ENCODE peak calls at places on chromosomes 7 and 10, in nine cellular contexts. C is SK-N-SH, D is retinal pigment epithelial cell, K is B cell, E is nephron progenitor cell, J is kidney, B is HepG2, Q is heart right ventricle, S is BE2C. X is an unnamed sample.

GRCh38 chr10:58435297-58435696 is 50.1 kb downstream of the TFAM start:
- DNase-seq in J (peak), S (peak), Q (peak), K (no peak), E (no peak), D (peak), C (no peak), B (peak), X (no peak)

GRCh38 chr7:135232720-135233119 is 918 bp upstream of the STRA8 start:
- DNase-seq in K (no peak), S (peak), Q (no peak), J (no peak), C (peak), E (peak), D (no peak), B (no peak), X (peak)

GRCh38 chr7:46432666-46433065 is 511.6 kb upstream of the IGFBP3 start:
- DNase-seq in B (no peak), E (no peak), K (no peak), Q (no peak), C (no peak), S (no peak), D (no peak), J (no peak), X (no peak)

GRCh38 chr10:59135275-59135674 is 41.2 kb upstream of the PHYHIPL start:
- DNase-seq in B (peak), Q (no peak), J (no peak), K (no peak), D (no peak), C (no peak), S (peak), E (peak), X (no peak)

GRCh38 chr7:100763556-100764140 is 30.3 kb downstream of the ZAN start:
- DNase-seq in C (no peak), S (no peak), K (peak), J (no peak), B (no peak), E (no peak), D (no peak), Q (no peak), X (no peak)

GRCh38 chr10:36380538-36380937 is 738.4 kb upstream of the FZD8 start:
- DNase-seq in C (peak), B (no peak), D (no peak), K (no peak), S (peak), Q (no peak), J (no peak), E (no peak), X (no peak)

GRCh38 chr10:46528171-46528671 is 28.2 kb downstream of the GPRIN2 start:
- DNase-seq in E (no peak), D (no peak), K (no peak), C (peak), Q (no peak), B (no peak), S (no peak), J (peak), X (peak)

GRCh38 chr10:80509108-80509402 is 28.6 kb upstream of the SH2D4B start:
- DNase-seq in Q (no peak), C (no peak), K (no peak), D (no peak), J (peak), S (no peak), E (no peak), B (no peak), X (no peak)

GRCh38 chr10:76298329-76298728 is 866.9 kb downstream of the LRMDA start:
- DNase-seq in D (no peak), J (no peak), E (no peak), B (no peak), C (no peak), Q (no peak), K (no peak), S (no peak), X (no peak)

GRCh38 chr10:14374745-14375445 is 44.2 kb upstream of the FRMD4A start:
- DNase-seq in Q (no peak), S (no peak), J (no peak), C (no peak), E (no peak), D (no peak), K (no peak), B (no peak), X (no peak)

GRCh38 chr10:116470768-116471415 is 43.2 kb downstream of the PNLIPRP3 start:
- DNase-seq in K (no peak), Q (no peak), S (no peak), B (peak), C (peak), E (peak), D (no peak), J (no peak), X (peak)
- TF ChIP-seq CTCF in K (no peak), Q (no peak), S (peak), B (peak), C (peak), E (peak), D (peak), J (peak), X (peak)

GRCh38 chr7:57305192-57305748 is 144.7 kb upstream of the ZNF716 start:
- DNase-seq in D (no peak), K (no peak), J (no peak), S (no peak), B (no peak), Q (no peak), E (no peak), C (peak), X (no peak)
- TF ChIP-seq CTCF in D (no peak), K (no peak), J (no peak), S (peak), B (peak), Q (peak), E (no peak), C (peak), X (no peak)

DNA sequence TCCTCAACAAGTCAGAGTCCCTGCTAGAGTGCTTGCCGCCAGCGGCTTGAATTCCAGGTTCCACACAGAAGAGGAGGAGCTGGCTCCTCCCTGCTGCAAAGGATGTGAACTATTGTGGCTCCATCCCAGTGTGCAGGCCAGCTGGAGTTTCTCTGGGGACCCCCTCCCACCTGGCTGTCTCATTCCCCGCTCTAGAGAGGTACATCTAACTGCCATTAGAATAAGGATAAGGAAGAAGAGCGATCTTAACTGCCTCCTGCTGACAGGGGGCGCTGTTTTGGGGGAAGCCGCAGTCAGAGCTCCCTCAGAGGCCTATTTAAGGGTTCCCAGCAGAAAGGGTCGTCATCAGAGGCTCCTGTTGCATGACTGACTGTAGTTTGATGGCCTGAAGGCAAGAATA is 40.8 kb upstream of the HECW1 start:
- DNase-seq in E (peak), D (no peak), B (no peak), C (peak), S (peak), Q (no peak), K (no peak), J (no peak), X (peak)
- TF ChIP-seq CTCF in E (peak), D (peak), B (peak), C (peak), S (peak), Q (no peak), K (peak), J (no peak), X (peak)

GRCh38 chr10:114279886-114280644 is 41.0 kb downstream of the VWA2 start:
- DNase-seq in B (no peak), Q (no peak), K (no peak), E (no peak), C (no peak), J (peak), S (no peak), D (no peak), X (no peak)
- TF ChIP-seq CTCF in B (no peak), Q (no peak), K (no peak), E (no peak), C (no peak), J (no peak), S (no peak), D (no peak), X (no peak)

DNA sequence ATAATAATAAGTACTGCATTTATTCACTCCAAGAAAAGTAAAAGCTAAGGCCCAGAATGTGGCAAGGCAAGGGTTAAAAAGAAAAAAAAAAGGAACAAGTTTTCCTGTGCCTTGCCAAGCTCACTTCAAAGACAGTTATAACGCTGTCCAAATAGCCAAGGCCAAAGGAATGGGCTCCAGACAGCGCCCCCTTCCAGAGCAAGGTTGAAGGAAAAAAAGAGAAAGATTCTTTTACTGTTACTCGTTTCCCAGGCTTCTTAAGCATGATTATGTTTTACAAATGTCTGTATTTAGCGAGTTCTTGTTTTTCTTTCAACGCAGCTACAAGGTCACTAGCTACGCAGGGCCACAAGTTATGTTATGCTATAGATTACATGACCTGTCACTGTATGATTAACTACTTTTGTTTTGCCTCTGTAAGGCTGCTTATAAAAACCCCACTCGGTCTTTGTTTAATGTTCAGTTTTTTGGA is 9.1 kb upstream of the EIF4H start:
- DNase-seq in K (no peak), J (no peak), S (no peak), Q (no peak), E (peak), B (no peak), C (no peak), D (no peak), X (peak)
- TF ChIP-seq CTCF in K (no peak), J (no peak), S (peak), Q (no peak), E (peak), B (peak), C (peak), D (peak), X (peak)

GRCh38 chr10:102393411-102394078 is 2.0 kb upstream of the NFKB2 start:
- DNase-seq in K (no peak), D (no peak), Q (no peak), E (no peak), J (no peak), S (no peak), C (peak), B (no peak), X (no peak)
- TF ChIP-seq CTCF in K (peak), D (peak), Q (peak), E (peak), J (peak), S (peak), C (peak), B (no peak), X (no peak)

GRCh38 chr7:732094-732541 is 5.0 kb upstream of the PRKAR1B start:
- DNase-seq in C (peak), D (no peak), B (peak), E (no peak), J (no peak), S (peak), Q (peak), K (peak), X (peak)
- TF ChIP-seq CTCF in C (no peak), D (peak), B (peak), E (no peak), J (peak), S (no peak), Q (peak), K (no peak), X (peak)

DNA sequence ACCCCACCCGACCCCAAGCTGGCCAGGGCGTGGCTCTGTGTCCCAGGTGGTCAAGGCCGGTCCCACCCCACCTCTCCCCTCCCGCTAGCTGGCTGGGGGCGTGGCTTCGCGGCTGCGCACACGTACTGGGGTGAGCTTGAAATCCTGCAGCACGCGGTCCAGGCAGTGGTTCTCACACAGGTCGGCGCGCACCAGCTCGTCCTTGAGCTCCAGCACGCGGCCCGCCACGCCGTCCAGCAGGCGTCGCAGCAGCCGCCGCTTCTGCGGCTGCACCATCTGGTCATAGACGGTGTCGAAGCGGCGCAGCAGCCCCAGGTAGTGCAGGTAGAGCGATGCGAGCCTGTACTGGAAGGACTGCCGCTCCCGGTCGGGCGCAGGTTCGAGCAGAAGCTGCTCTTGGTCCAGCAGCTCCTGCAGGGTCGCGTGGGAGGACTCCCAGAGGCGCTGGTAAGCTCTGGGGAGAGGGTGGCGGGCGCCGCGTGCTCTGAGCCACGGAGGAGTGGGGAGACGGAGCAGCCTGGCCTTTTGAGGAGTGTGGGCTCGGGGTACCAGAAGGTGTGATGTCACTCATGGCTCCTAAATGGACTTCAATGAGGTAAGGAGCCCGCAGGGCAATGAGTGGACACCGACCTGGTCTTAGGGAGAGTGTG is 5.8 kb downstream of the H2BK1 start:
- DNase-seq in J (no peak), E (no peak), Q (no peak), K (no peak), S (no peak), D (no peak), C (peak), B (no peak), X (no peak)
- TF ChIP-seq CTCF in J (no peak), E (no peak), Q (no peak), K (no peak), S (no peak), D (no peak), C (peak), B (no peak), X (no peak)

X was measured in glutamatergic neuron.